ENCODE peak calls at places on chromosomes 4 and X, in nine cellular contexts. One of them, this sample, is unnamed.

GRCh38 chr4:77193511-77194236 is 36.7 kb downstream of the CCNG2 start:
- DNase-seq in GDM1: peak; percentile 83
- DNase-seq in OCI-M1: peak; percentile 91
- DNase-seq in activated CD4-positive, CD25-positive, alpha-beta regulatory T cell: peak; percentile 57
- DNase-seq in iris pigment epithelial cell: no peak
- DNase-seq in kidney glomerular epithelial cell: no peak
- DNase-seq in stimulated activated CD4-positive, alpha-beta T cell treated with anti-CD3 and anti-CD28 coated beads, TNF-alpha, amount 100 ng/mL, for 48 hours: peak; percentile 71
- DNase-seq in H9: peak; percentile 91
- DNase-seq in NCI-H2081: no peak
- DNase-seq in this sample: peak; percentile 48

GRCh38 chr4:159248383-159249178 is 145.7 kb downstream of the RAPGEF2 start:
- DNase-seq in GDM1: no peak
- DNase-seq in OCI-M1: peak; percentile 16
- DNase-seq in activated CD4-positive, CD25-positive, alpha-beta regulatory T cell: no peak
- DNase-seq in iris pigment epithelial cell: peak; percentile 94
- DNase-seq in kidney glomerular epithelial cell: no peak
- DNase-seq in stimulated activated CD4-positive, alpha-beta T cell treated with anti-CD3 and anti-CD28 coated beads, TNF-alpha, amount 100 ng/mL, for 48 hours: no peak
- DNase-seq in H9: no peak
- DNase-seq in NCI-H2081: peak; percentile 55
- DNase-seq in this sample: peak; percentile 89

GRCh38 chr4:819401-820229 is 6.3 kb downstream of the CPLX1 start:
- DNase-seq in GDM1: no peak
- DNase-seq in OCI-M1: no peak
- DNase-seq in activated CD4-positive, CD25-positive, alpha-beta regulatory T cell: no peak
- DNase-seq in iris pigment epithelial cell: no peak
- DNase-seq in kidney glomerular epithelial cell: no peak
- DNase-seq in stimulated activated CD4-positive, alpha-beta T cell treated with anti-CD3 and anti-CD28 coated beads, TNF-alpha, amount 100 ng/mL, for 48 hours: no peak
- DNase-seq in H9: no peak
- DNase-seq in NCI-H2081: no peak
- DNase-seq in this sample: no peak

GRCh38 chr4:60020389-60020788 is 1179.7 kb upstream of the ADGRL3 start:
- DNase-seq in GDM1: no peak
- DNase-seq in OCI-M1: no peak
- DNase-seq in activated CD4-positive, CD25-positive, alpha-beta regulatory T cell: no peak
- DNase-seq in iris pigment epithelial cell: no peak
- DNase-seq in kidney glomerular epithelial cell: no peak
- DNase-seq in stimulated activated CD4-positive, alpha-beta T cell treated with anti-CD3 and anti-CD28 coated beads, TNF-alpha, amount 100 ng/mL, for 48 hours: no peak
- DNase-seq in H9: no peak
- DNase-seq in NCI-H2081: no peak
- DNase-seq in this sample: no peak

GRCh38 chr4:61204353-61204752 is 4.2 kb downstream of the ADGRL3 start:
- DNase-seq in GDM1: no peak
- DNase-seq in OCI-M1: peak; percentile 27
- DNase-seq in activated CD4-positive, CD25-positive, alpha-beta regulatory T cell: no peak
- DNase-seq in iris pigment epithelial cell: peak; percentile 63
- DNase-seq in kidney glomerular epithelial cell: peak; percentile 65
- DNase-seq in stimulated activated CD4-positive, alpha-beta T cell treated with anti-CD3 and anti-CD28 coated beads, TNF-alpha, amount 100 ng/mL, for 48 hours: no peak
- DNase-seq in H9: no peak
- DNase-seq in NCI-H2081: peak; percentile 38
- DNase-seq in this sample: no peak

GRCh38 chrX:75228854-75229253 is 45.0 kb upstream of the UPRT start:
- DNase-seq in GDM1: no peak
- DNase-seq in OCI-M1: no peak
- DNase-seq in activated CD4-positive, CD25-positive, alpha-beta regulatory T cell: no peak
- DNase-seq in iris pigment epithelial cell: no peak
- DNase-seq in kidney glomerular epithelial cell: no peak
- DNase-seq in stimulated activated CD4-positive, alpha-beta T cell treated with anti-CD3 and anti-CD28 coated beads, TNF-alpha, amount 100 ng/mL, for 48 hours: no peak
- DNase-seq in H9: no peak
- DNase-seq in NCI-H2081: no peak
- DNase-seq in this sample: no peak

GRCh38 chr4:145779319-145779801 is 99.4 kb downstream of the C4orf51 start:
- DNase-seq in GDM1: no peak
- DNase-seq in OCI-M1: no peak
- DNase-seq in activated CD4-positive, CD25-positive, alpha-beta regulatory T cell: no peak
- DNase-seq in iris pigment epithelial cell: peak; percentile 80
- DNase-seq in kidney glomerular epithelial cell: no peak
- DNase-seq in stimulated activated CD4-positive, alpha-beta T cell treated with anti-CD3 and anti-CD28 coated beads, TNF-alpha, amount 100 ng/mL, for 48 hours: no peak
- DNase-seq in H9: no peak
- DNase-seq in NCI-H2081: no peak
- DNase-seq in this sample: no peak

GRCh38 chrX:642436-643210 is 12.0 kb downstream of the SHOX start:
- DNase-seq in GDM1: no peak
- DNase-seq in OCI-M1: no peak
- DNase-seq in activated CD4-positive, CD25-positive, alpha-beta regulatory T cell: no peak
- DNase-seq in iris pigment epithelial cell: no peak
- DNase-seq in kidney glomerular epithelial cell: no peak
- DNase-seq in stimulated activated CD4-positive, alpha-beta T cell treated with anti-CD3 and anti-CD28 coated beads, TNF-alpha, amount 100 ng/mL, for 48 hours: no peak
- DNase-seq in H9: no peak
- DNase-seq in NCI-H2081: no peak
- DNase-seq in this sample: no peak

GRCh38 chr4:8401665-8402064 is 38.9 kb downstream of the ACOX3 start:
- DNase-seq in GDM1: no peak
- DNase-seq in OCI-M1: no peak
- DNase-seq in activated CD4-positive, CD25-positive, alpha-beta regulatory T cell: no peak
- DNase-seq in iris pigment epithelial cell: no peak
- DNase-seq in kidney glomerular epithelial cell: no peak
- DNase-seq in stimulated activated CD4-positive, alpha-beta T cell treated with anti-CD3 and anti-CD28 coated beads, TNF-alpha, amount 100 ng/mL, for 48 hours: no peak
- DNase-seq in H9: no peak
- DNase-seq in NCI-H2081: no peak
- DNase-seq in this sample: no peak

GRCh38 chrX:17413228-17413627 is 38.2 kb downstream of the NHS start:
- DNase-seq in GDM1: no peak
- DNase-seq in OCI-M1: no peak
- DNase-seq in activated CD4-positive, CD25-positive, alpha-beta regulatory T cell: no peak
- DNase-seq in iris pigment epithelial cell: peak; percentile 71
- DNase-seq in kidney glomerular epithelial cell: peak; percentile 79
- DNase-seq in stimulated activated CD4-positive, alpha-beta T cell treated with anti-CD3 and anti-CD28 coated beads, TNF-alpha, amount 100 ng/mL, for 48 hours: no peak
- DNase-seq in H9: no peak
- DNase-seq in NCI-H2081: no peak
- DNase-seq in this sample: no peak

GRCh38 chr4:75107703-75108612 is 175.0 kb downstream of the PARM1 start:
- DNase-seq in GDM1: no peak
- DNase-seq in OCI-M1: peak; percentile 4
- DNase-seq in activated CD4-positive, CD25-positive, alpha-beta regulatory T cell: no peak
- DNase-seq in iris pigment epithelial cell: no peak
- DNase-seq in kidney glomerular epithelial cell: no peak
- DNase-seq in stimulated activated CD4-positive, alpha-beta T cell treated with anti-CD3 and anti-CD28 coated beads, TNF-alpha, amount 100 ng/mL, for 48 hours: no peak
- DNase-seq in H9: no peak
- DNase-seq in NCI-H2081: no peak
- DNase-seq in this sample: no peak

GRCh38 chr4:82851902-82852750 is 38.8 kb downstream of the SEC31A start:
- DNase-seq in GDM1: peak; percentile 48
- DNase-seq in OCI-M1: peak; percentile 57
- DNase-seq in activated CD4-positive, CD25-positive, alpha-beta regulatory T cell: no peak
- DNase-seq in iris pigment epithelial cell: peak; percentile 50
- DNase-seq in kidney glomerular epithelial cell: no peak
- DNase-seq in stimulated activated CD4-positive, alpha-beta T cell treated with anti-CD3 and anti-CD28 coated beads, TNF-alpha, amount 100 ng/mL, for 48 hours: no peak
- DNase-seq in H9: no peak
- DNase-seq in NCI-H2081: peak; percentile 22
- DNase-seq in this sample: no peak

GRCh38 chrX:132331000-132331399 is 111.8 kb upstream of the RAP2C start:
- DNase-seq in GDM1: no peak
- DNase-seq in OCI-M1: no peak
- DNase-seq in activated CD4-positive, CD25-positive, alpha-beta regulatory T cell: no peak
- DNase-seq in iris pigment epithelial cell: no peak
- DNase-seq in kidney glomerular epithelial cell: no peak
- DNase-seq in stimulated activated CD4-positive, alpha-beta T cell treated with anti-CD3 and anti-CD28 coated beads, TNF-alpha, amount 100 ng/mL, for 48 hours: no peak
- DNase-seq in H9: no peak
- DNase-seq in NCI-H2081: no peak
- DNase-seq in this sample: no peak